ENCODE peak calls at places on chromosomes 7 and 10, in ten cellular contexts. One of them, this sample, is unnamed.

GRCh38 chr10:47406870-47407648 is 23.0 kb upstream of the ZNF488 start:
- DNase-seq in stimulated activated effector memory CD8-positive, alpha-beta T cell treated with anti-CD3 and anti-CD28 coated beads, Interleukin-12 subunit alpha, Interleukin-12 subunit beta, amount 100 ng/mL, for 72 hours: no peak
- DNase-seq in NCI-H510A treated with DMSO at 0.1 percent for 48 hours: peak
- DNase-seq in tibial nerve: no peak
- DNase-seq in psoas muscle: no peak
- DNase-seq in HEK293T: no peak
- DNase-seq in CD8-positive, alpha-beta memory T cell: no peak
- DNase-seq in stimulated activated CD8-positive, alpha-beta memory T cell treated with anti-CD3 and anti-CD28 coated beads, Interleukin-4, amount 100 ng/mL, for 48 hours: no peak
- DNase-seq in NCI-H2081 treated with DMSO at 0.1 percent for 48 hours: no peak
- DNase-seq in ovary: no peak
- DNase-seq in this sample: peak

GRCh38 chr10:89100680-89101079 is 106.4 kb downstream of the CH25H start:
- DNase-seq in stimulated activated effector memory CD8-positive, alpha-beta T cell treated with anti-CD3 and anti-CD28 coated beads, Interleukin-12 subunit alpha, Interleukin-12 subunit beta, amount 100 ng/mL, for 72 hours: no peak
- DNase-seq in NCI-H510A treated with DMSO at 0.1 percent for 48 hours: no peak
- DNase-seq in tibial nerve: no peak
- DNase-seq in psoas muscle: no peak
- DNase-seq in HEK293T: no peak
- DNase-seq in CD8-positive, alpha-beta memory T cell: no peak
- DNase-seq in stimulated activated CD8-positive, alpha-beta memory T cell treated with anti-CD3 and anti-CD28 coated beads, Interleukin-4, amount 100 ng/mL, for 48 hours: no peak
- DNase-seq in NCI-H2081 treated with DMSO at 0.1 percent for 48 hours: no peak
- DNase-seq in ovary: no peak
- DNase-seq in this sample: peak

GRCh38 chr7:50953820-50954219 is 171.1 kb upstream of the GRB10 start:
- DNase-seq in stimulated activated effector memory CD8-positive, alpha-beta T cell treated with anti-CD3 and anti-CD28 coated beads, Interleukin-12 subunit alpha, Interleukin-12 subunit beta, amount 100 ng/mL, for 72 hours: no peak
- DNase-seq in NCI-H510A treated with DMSO at 0.1 percent for 48 hours: no peak
- DNase-seq in tibial nerve: no peak
- DNase-seq in psoas muscle: no peak
- DNase-seq in HEK293T: no peak
- DNase-seq in CD8-positive, alpha-beta memory T cell: no peak
- DNase-seq in stimulated activated CD8-positive, alpha-beta memory T cell treated with anti-CD3 and anti-CD28 coated beads, Interleukin-4, amount 100 ng/mL, for 48 hours: no peak
- DNase-seq in NCI-H2081 treated with DMSO at 0.1 percent for 48 hours: no peak
- DNase-seq in ovary: no peak
- DNase-seq in this sample: peak

GRCh38 chr10:73060738-73061635 is 35.7 kb downstream of the P4HA1 start:
- DNase-seq in stimulated activated effector memory CD8-positive, alpha-beta T cell treated with anti-CD3 and anti-CD28 coated beads, Interleukin-12 subunit alpha, Interleukin-12 subunit beta, amount 100 ng/mL, for 72 hours: no peak
- DNase-seq in NCI-H510A treated with DMSO at 0.1 percent for 48 hours: peak
- DNase-seq in tibial nerve: no peak
- DNase-seq in psoas muscle: no peak
- DNase-seq in HEK293T: peak
- DNase-seq in CD8-positive, alpha-beta memory T cell: no peak
- DNase-seq in stimulated activated CD8-positive, alpha-beta memory T cell treated with anti-CD3 and anti-CD28 coated beads, Interleukin-4, amount 100 ng/mL, for 48 hours: no peak
- DNase-seq in NCI-H2081 treated with DMSO at 0.1 percent for 48 hours: no peak
- DNase-seq in ovary: no peak
- DNase-seq in this sample: peak

GRCh38 chr7:4751398-4751947 is 23.9 kb upstream of the AP5Z1 start:
- DNase-seq in stimulated activated effector memory CD8-positive, alpha-beta T cell treated with anti-CD3 and anti-CD28 coated beads, Interleukin-12 subunit alpha, Interleukin-12 subunit beta, amount 100 ng/mL, for 72 hours: no peak
- DNase-seq in NCI-H510A treated with DMSO at 0.1 percent for 48 hours: no peak
- DNase-seq in tibial nerve: no peak
- DNase-seq in psoas muscle: no peak
- DNase-seq in HEK293T: no peak
- DNase-seq in CD8-positive, alpha-beta memory T cell: no peak
- DNase-seq in stimulated activated CD8-positive, alpha-beta memory T cell treated with anti-CD3 and anti-CD28 coated beads, Interleukin-4, amount 100 ng/mL, for 48 hours: no peak
- DNase-seq in NCI-H2081 treated with DMSO at 0.1 percent for 48 hours: no peak
- DNase-seq in ovary: no peak
- DNase-seq in this sample: no peak

GRCh38 chr7:932651-932975 is 21.9 kb downstream of the ADAP1 start:
- DNase-seq in stimulated activated effector memory CD8-positive, alpha-beta T cell treated with anti-CD3 and anti-CD28 coated beads, Interleukin-12 subunit alpha, Interleukin-12 subunit beta, amount 100 ng/mL, for 72 hours: no peak
- DNase-seq in NCI-H510A treated with DMSO at 0.1 percent for 48 hours: no peak
- DNase-seq in tibial nerve: no peak
- DNase-seq in psoas muscle: no peak
- DNase-seq in HEK293T: no peak
- DNase-seq in CD8-positive, alpha-beta memory T cell: peak
- DNase-seq in stimulated activated CD8-positive, alpha-beta memory T cell treated with anti-CD3 and anti-CD28 coated beads, Interleukin-4, amount 100 ng/mL, for 48 hours: no peak
- DNase-seq in NCI-H2081 treated with DMSO at 0.1 percent for 48 hours: no peak
- DNase-seq in ovary: no peak
- DNase-seq in this sample: no peak

GRCh38 chr7:94452257-94452656 is 57.4 kb upstream of the CASD1 start:
- DNase-seq in stimulated activated effector memory CD8-positive, alpha-beta T cell treated with anti-CD3 and anti-CD28 coated beads, Interleukin-12 subunit alpha, Interleukin-12 subunit beta, amount 100 ng/mL, for 72 hours: no peak
- DNase-seq in NCI-H510A treated with DMSO at 0.1 percent for 48 hours: peak
- DNase-seq in tibial nerve: no peak
- DNase-seq in psoas muscle: no peak
- DNase-seq in HEK293T: no peak
- DNase-seq in CD8-positive, alpha-beta memory T cell: no peak
- DNase-seq in stimulated activated CD8-positive, alpha-beta memory T cell treated with anti-CD3 and anti-CD28 coated beads, Interleukin-4, amount 100 ng/mL, for 48 hours: no peak
- DNase-seq in NCI-H2081 treated with DMSO at 0.1 percent for 48 hours: peak
- DNase-seq in ovary: no peak
- DNase-seq in this sample: no peak

GRCh38 chr7:54880326-54880989 is 121.4 kb upstream of the SEC61G start:
- DNase-seq in stimulated activated effector memory CD8-positive, alpha-beta T cell treated with anti-CD3 and anti-CD28 coated beads, Interleukin-12 subunit alpha, Interleukin-12 subunit beta, amount 100 ng/mL, for 72 hours: no peak
- DNase-seq in NCI-H510A treated with DMSO at 0.1 percent for 48 hours: no peak
- DNase-seq in tibial nerve: no peak
- DNase-seq in psoas muscle: no peak
- DNase-seq in HEK293T: no peak
- DNase-seq in CD8-positive, alpha-beta memory T cell: no peak
- DNase-seq in stimulated activated CD8-positive, alpha-beta memory T cell treated with anti-CD3 and anti-CD28 coated beads, Interleukin-4, amount 100 ng/mL, for 48 hours: no peak
- DNase-seq in NCI-H2081 treated with DMSO at 0.1 percent for 48 hours: no peak
- DNase-seq in ovary: no peak
- DNase-seq in this sample: no peak

GRCh38 chr10:3969876-3970666 is 185.1 kb upstream of the KLF6 start:
- DNase-seq in stimulated activated effector memory CD8-positive, alpha-beta T cell treated with anti-CD3 and anti-CD28 coated beads, Interleukin-12 subunit alpha, Interleukin-12 subunit beta, amount 100 ng/mL, for 72 hours: no peak
- DNase-seq in NCI-H510A treated with DMSO at 0.1 percent for 48 hours: no peak
- DNase-seq in tibial nerve: no peak
- DNase-seq in psoas muscle: no peak
- DNase-seq in HEK293T: no peak
- DNase-seq in CD8-positive, alpha-beta memory T cell: no peak
- DNase-seq in stimulated activated CD8-positive, alpha-beta memory T cell treated with anti-CD3 and anti-CD28 coated beads, Interleukin-4, amount 100 ng/mL, for 48 hours: no peak
- DNase-seq in NCI-H2081 treated with DMSO at 0.1 percent for 48 hours: no peak
- DNase-seq in ovary: no peak
- DNase-seq in this sample: no peak

GRCh38 chr7:143279186-143280098 is 5.3 kb upstream of the TMEM139 start:
- DNase-seq in stimulated activated effector memory CD8-positive, alpha-beta T cell treated with anti-CD3 and anti-CD28 coated beads, Interleukin-12 subunit alpha, Interleukin-12 subunit beta, amount 100 ng/mL, for 72 hours: no peak
- DNase-seq in NCI-H510A treated with DMSO at 0.1 percent for 48 hours: no peak
- DNase-seq in tibial nerve: peak
- DNase-seq in psoas muscle: no peak
- DNase-seq in HEK293T: no peak
- DNase-seq in CD8-positive, alpha-beta memory T cell: no peak
- DNase-seq in stimulated activated CD8-positive, alpha-beta memory T cell treated with anti-CD3 and anti-CD28 coated beads, Interleukin-4, amount 100 ng/mL, for 48 hours: no peak
- DNase-seq in NCI-H2081 treated with DMSO at 0.1 percent for 48 hours: no peak
- DNase-seq in ovary: no peak
- DNase-seq in this sample: peak

GRCh38 chr10:49534670-49535381 is 4.1 kb downstream of the ERCC6 start:
- DNase-seq in stimulated activated effector memory CD8-positive, alpha-beta T cell treated with anti-CD3 and anti-CD28 coated beads, Interleukin-12 subunit alpha, Interleukin-12 subunit beta, amount 100 ng/mL, for 72 hours: no peak
- DNase-seq in NCI-H510A treated with DMSO at 0.1 percent for 48 hours: no peak
- DNase-seq in tibial nerve: no peak
- DNase-seq in psoas muscle: no peak
- DNase-seq in HEK293T: no peak
- DNase-seq in CD8-positive, alpha-beta memory T cell: no peak
- DNase-seq in stimulated activated CD8-positive, alpha-beta memory T cell treated with anti-CD3 and anti-CD28 coated beads, Interleukin-4, amount 100 ng/mL, for 48 hours: no peak
- DNase-seq in NCI-H2081 treated with DMSO at 0.1 percent for 48 hours: no peak
- DNase-seq in ovary: no peak
- DNase-seq in this sample: peak

GRCh38 chr7:1542841-1543747 is 12.6 kb downstream of the MAFK start:
- DNase-seq in stimulated activated effector memory CD8-positive, alpha-beta T cell treated with anti-CD3 and anti-CD28 coated beads, Interleukin-12 subunit alpha, Interleukin-12 subunit beta, amount 100 ng/mL, for 72 hours: no peak
- DNase-seq in NCI-H510A treated with DMSO at 0.1 percent for 48 hours: no peak
- DNase-seq in tibial nerve: no peak
- DNase-seq in psoas muscle: no peak
- DNase-seq in HEK293T: no peak
- DNase-seq in CD8-positive, alpha-beta memory T cell: no peak
- DNase-seq in stimulated activated CD8-positive, alpha-beta memory T cell treated with anti-CD3 and anti-CD28 coated beads, Interleukin-4, amount 100 ng/mL, for 48 hours: no peak
- DNase-seq in NCI-H2081 treated with DMSO at 0.1 percent for 48 hours: no peak
- DNase-seq in ovary: no peak
- DNase-seq in this sample: no peak

GRCh38 chr10:79146611-79147130 is 77.9 kb downstream of the ZMIZ1 start:
- DNase-seq in stimulated activated effector memory CD8-positive, alpha-beta T cell treated with anti-CD3 and anti-CD28 coated beads, Interleukin-12 subunit alpha, Interleukin-12 subunit beta, amount 100 ng/mL, for 72 hours: no peak
- DNase-seq in NCI-H510A treated with DMSO at 0.1 percent for 48 hours: peak
- DNase-seq in tibial nerve: peak
- DNase-seq in psoas muscle: peak
- DNase-seq in HEK293T: no peak
- DNase-seq in CD8-positive, alpha-beta memory T cell: no peak
- DNase-seq in stimulated activated CD8-positive, alpha-beta memory T cell treated with anti-CD3 and anti-CD28 coated beads, Interleukin-4, amount 100 ng/mL, for 48 hours: no peak
- DNase-seq in NCI-H2081 treated with DMSO at 0.1 percent for 48 hours: no peak
- DNase-seq in ovary: peak
- DNase-seq in this sample: no peak

GRCh38 chr7:69403169-69403568 is 195.1 kb upstream of the AUTS2 start:
- DNase-seq in stimulated activated effector memory CD8-positive, alpha-beta T cell treated with anti-CD3 and anti-CD28 coated beads, Interleukin-12 subunit alpha, Interleukin-12 subunit beta, amount 100 ng/mL, for 72 hours: no peak
- DNase-seq in NCI-H510A treated with DMSO at 0.1 percent for 48 hours: no peak
- DNase-seq in tibial nerve: no peak
- DNase-seq in psoas muscle: no peak
- DNase-seq in HEK293T: peak
- DNase-seq in CD8-positive, alpha-beta memory T cell: no peak
- DNase-seq in stimulated activated CD8-positive, alpha-beta memory T cell treated with anti-CD3 and anti-CD28 coated beads, Interleukin-4, amount 100 ng/mL, for 48 hours: no peak
- DNase-seq in NCI-H2081 treated with DMSO at 0.1 percent for 48 hours: no peak
- DNase-seq in ovary: no peak
- DNase-seq in this sample: peak

GRCh38 chr10:986881-987634 is 1.2 kb upstream of the GTPBP4 start:
- DNase-seq in stimulated activated effector memory CD8-positive, alpha-beta T cell treated with anti-CD3 and anti-CD28 coated beads, Interleukin-12 subunit alpha, Interleukin-12 subunit beta, amount 100 ng/mL, for 72 hours: no peak
- DNase-seq in NCI-H510A treated with DMSO at 0.1 percent for 48 hours: no peak
- DNase-seq in tibial nerve: no peak
- DNase-seq in psoas muscle: no peak
- DNase-seq in HEK293T: no peak
- DNase-seq in CD8-positive, alpha-beta memory T cell: no peak
- DNase-seq in stimulated activated CD8-positive, alpha-beta memory T cell treated with anti-CD3 and anti-CD28 coated beads, Interleukin-4, amount 100 ng/mL, for 48 hours: no peak
- DNase-seq in NCI-H2081 treated with DMSO at 0.1 percent for 48 hours: no peak
- DNase-seq in ovary: no peak
- DNase-seq in this sample: peak

GRCh38 chr10:43109671-43110249 is 28.5 kb upstream of the CSGALNACT2 start:
- DNase-seq in stimulated activated effector memory CD8-positive, alpha-beta T cell treated with anti-CD3 and anti-CD28 coated beads, Interleukin-12 subunit alpha, Interleukin-12 subunit beta, amount 100 ng/mL, for 72 hours: no peak
- DNase-seq in NCI-H510A treated with DMSO at 0.1 percent for 48 hours: no peak
- DNase-seq in tibial nerve: no peak
- DNase-seq in psoas muscle: peak
- DNase-seq in HEK293T: no peak
- DNase-seq in CD8-positive, alpha-beta memory T cell: no peak
- DNase-seq in stimulated activated CD8-positive, alpha-beta memory T cell treated with anti-CD3 and anti-CD28 coated beads, Interleukin-4, amount 100 ng/mL, for 48 hours: no peak
- DNase-seq in NCI-H2081 treated with DMSO at 0.1 percent for 48 hours: no peak
- DNase-seq in ovary: no peak
- DNase-seq in this sample: no peak

GRCh38 chr7:70856889-70857511 is 274.9 kb upstream of the GALNT17 start:
- DNase-seq in stimulated activated effector memory CD8-positive, alpha-beta T cell treated with anti-CD3 and anti-CD28 coated beads, Interleukin-12 subunit alpha, Interleukin-12 subunit beta, amount 100 ng/mL, for 72 hours: peak
- DNase-seq in NCI-H510A treated with DMSO at 0.1 percent for 48 hours: peak
- DNase-seq in tibial nerve: peak
- DNase-seq in psoas muscle: peak
- DNase-seq in HEK293T: peak
- DNase-seq in CD8-positive, alpha-beta memory T cell: peak
- DNase-seq in stimulated activated CD8-positive, alpha-beta memory T cell treated with anti-CD3 and anti-CD28 coated beads, Interleukin-4, amount 100 ng/mL, for 48 hours: peak
- DNase-seq in NCI-H2081 treated with DMSO at 0.1 percent for 48 hours: no peak
- DNase-seq in ovary: peak
- DNase-seq in this sample: peak

GRCh38 chr10:20020677-20021076 is 204.4 kb downstream of the PLXDC2 start:
- DNase-seq in stimulated activated effector memory CD8-positive, alpha-beta T cell treated with anti-CD3 and anti-CD28 coated beads, Interleukin-12 subunit alpha, Interleukin-12 subunit beta, amount 100 ng/mL, for 72 hours: no peak
- DNase-seq in NCI-H510A treated with DMSO at 0.1 percent for 48 hours: no peak
- DNase-seq in tibial nerve: no peak
- DNase-seq in psoas muscle: no peak
- DNase-seq in HEK293T: no peak
- DNase-seq in CD8-positive, alpha-beta memory T cell: no peak
- DNase-seq in stimulated activated CD8-positive, alpha-beta memory T cell treated with anti-CD3 and anti-CD28 coated beads, Interleukin-4, amount 100 ng/mL, for 48 hours: no peak
- DNase-seq in NCI-H2081 treated with DMSO at 0.1 percent for 48 hours: no peak
- DNase-seq in ovary: no peak
- DNase-seq in this sample: no peak

GRCh38 chr10:122850705-122851640 is 5.3 kb upstream of the CUZD1 start:
- DNase-seq in stimulated activated effector memory CD8-positive, alpha-beta T cell treated with anti-CD3 and anti-CD28 coated beads, Interleukin-12 subunit alpha, Interleukin-12 subunit beta, amount 100 ng/mL, for 72 hours: no peak
- DNase-seq in NCI-H510A treated with DMSO at 0.1 percent for 48 hours: no peak
- DNase-seq in tibial nerve: no peak
- DNase-seq in psoas muscle: no peak
- DNase-seq in HEK293T: no peak
- DNase-seq in CD8-positive, alpha-beta memory T cell: no peak
- DNase-seq in stimulated activated CD8-positive, alpha-beta memory T cell treated with anti-CD3 and anti-CD28 coated beads, Interleukin-4, amount 100 ng/mL, for 48 hours: no peak
- DNase-seq in NCI-H2081 treated with DMSO at 0.1 percent for 48 hours: no peak
- DNase-seq in ovary: no peak
- DNase-seq in this sample: peak

GRCh38 chr7:43954524-43955228 is 28.4 kb downstream of the UBE2D4 start:
- DNase-seq in stimulated activated effector memory CD8-positive, alpha-beta T cell treated with anti-CD3 and anti-CD28 coated beads, Interleukin-12 subunit alpha, Interleukin-12 subunit beta, amount 100 ng/mL, for 72 hours: no peak
- DNase-seq in NCI-H510A treated with DMSO at 0.1 percent for 48 hours: peak
- DNase-seq in tibial nerve: peak
- DNase-seq in psoas muscle: no peak
- DNase-seq in HEK293T: peak
- DNase-seq in CD8-positive, alpha-beta memory T cell: no peak
- DNase-seq in stimulated activated CD8-positive, alpha-beta memory T cell treated with anti-CD3 and anti-CD28 coated beads, Interleukin-4, amount 100 ng/mL, for 48 hours: peak
- DNase-seq in NCI-H2081 treated with DMSO at 0.1 percent for 48 hours: no peak
- DNase-seq in ovary: no peak
- DNase-seq in this sample: peak

GRCh38 chr7:44378744-44379143 is 53.4 kb upstream of the CAMK2B start:
- DNase-seq in stimulated activated effector memory CD8-positive, alpha-beta T cell treated with anti-CD3 and anti-CD28 coated beads, Interleukin-12 subunit alpha, Interleukin-12 subunit beta, amount 100 ng/mL, for 72 hours: no peak
- DNase-seq in NCI-H510A treated with DMSO at 0.1 percent for 48 hours: no peak
- DNase-seq in tibial nerve: no peak
- DNase-seq in psoas muscle: no peak
- DNase-seq in HEK293T: no peak
- DNase-seq in CD8-positive, alpha-beta memory T cell: no peak
- DNase-seq in stimulated activated CD8-positive, alpha-beta memory T cell treated with anti-CD3 and anti-CD28 coated beads, Interleukin-4, amount 100 ng/mL, for 48 hours: no peak
- DNase-seq in NCI-H2081 treated with DMSO at 0.1 percent for 48 hours: no peak
- DNase-seq in ovary: no peak
- DNase-seq in this sample: peak

GRCh38 chr10:12566161-12567115 is 217.1 kb downstream of the CAMK1D start:
- DNase-seq in stimulated activated effector memory CD8-positive, alpha-beta T cell treated with anti-CD3 and anti-CD28 coated beads, Interleukin-12 subunit alpha, Interleukin-12 subunit beta, amount 100 ng/mL, for 72 hours: no peak
- DNase-seq in NCI-H510A treated with DMSO at 0.1 percent for 48 hours: no peak
- DNase-seq in tibial nerve: peak
- DNase-seq in psoas muscle: peak
- DNase-seq in HEK293T: no peak
- DNase-seq in CD8-positive, alpha-beta memory T cell: no peak
- DNase-seq in stimulated activated CD8-positive, alpha-beta memory T cell treated with anti-CD3 and anti-CD28 coated beads, Interleukin-4, amount 100 ng/mL, for 48 hours: no peak
- DNase-seq in NCI-H2081 treated with DMSO at 0.1 percent for 48 hours: no peak
- DNase-seq in ovary: no peak
- DNase-seq in this sample: no peak

GRCh38 chr10:4283841-4284610 is 499.0 kb upstream of the KLF6 start:
- DNase-seq in stimulated activated effector memory CD8-positive, alpha-beta T cell treated with anti-CD3 and anti-CD28 coated beads, Interleukin-12 subunit alpha, Interleukin-12 subunit beta, amount 100 ng/mL, for 72 hours: no peak
- DNase-seq in NCI-H510A treated with DMSO at 0.1 percent for 48 hours: no peak
- DNase-seq in tibial nerve: peak
- DNase-seq in psoas muscle: peak
- DNase-seq in HEK293T: no peak
- DNase-seq in CD8-positive, alpha-beta memory T cell: no peak
- DNase-seq in stimulated activated CD8-positive, alpha-beta memory T cell treated with anti-CD3 and anti-CD28 coated beads, Interleukin-4, amount 100 ng/mL, for 48 hours: no peak
- DNase-seq in NCI-H2081 treated with DMSO at 0.1 percent for 48 hours: no peak
- DNase-seq in ovary: peak
- DNase-seq in this sample: peak

GRCh38 chr10:47127188-47127587 is 172.8 kb upstream of the GDF10 start:
- DNase-seq in stimulated activated effector memory CD8-positive, alpha-beta T cell treated with anti-CD3 and anti-CD28 coated beads, Interleukin-12 subunit alpha, Interleukin-12 subunit beta, amount 100 ng/mL, for 72 hours: no peak
- DNase-seq in NCI-H510A treated with DMSO at 0.1 percent for 48 hours: no peak
- DNase-seq in tibial nerve: no peak
- DNase-seq in psoas muscle: no peak
- DNase-seq in HEK293T: no peak
- DNase-seq in CD8-positive, alpha-beta memory T cell: no peak
- DNase-seq in stimulated activated CD8-positive, alpha-beta memory T cell treated with anti-CD3 and anti-CD28 coated beads, Interleukin-4, amount 100 ng/mL, for 48 hours: no peak
- DNase-seq in NCI-H2081 treated with DMSO at 0.1 percent for 48 hours: no peak
- DNase-seq in ovary: no peak
- DNase-seq in this sample: no peak

GRCh38 chr7:129032017-129032416 is 22.9 kb downstream of the TNPO3 start:
- DNase-seq in stimulated activated effector memory CD8-positive, alpha-beta T cell treated with anti-CD3 and anti-CD28 coated beads, Interleukin-12 subunit alpha, Interleukin-12 subunit beta, amount 100 ng/mL, for 72 hours: no peak
- DNase-seq in NCI-H510A treated with DMSO at 0.1 percent for 48 hours: no peak
- DNase-seq in tibial nerve: no peak
- DNase-seq in psoas muscle: no peak
- DNase-seq in HEK293T: no peak
- DNase-seq in CD8-positive, alpha-beta memory T cell: no peak
- DNase-seq in stimulated activated CD8-positive, alpha-beta memory T cell treated with anti-CD3 and anti-CD28 coated beads, Interleukin-4, amount 100 ng/mL, for 48 hours: no peak
- DNase-seq in NCI-H2081 treated with DMSO at 0.1 percent for 48 hours: no peak
- DNase-seq in ovary: no peak
- DNase-seq in this sample: no peak

GRCh38 chr10:24951201-24952145 is 933 bp downstream of the PRTFDC1 start:
- DNase-seq in stimulated activated effector memory CD8-positive, alpha-beta T cell treated with anti-CD3 and anti-CD28 coated beads, Interleukin-12 subunit alpha, Interleukin-12 subunit beta, amount 100 ng/mL, for 72 hours: peak
- DNase-seq in NCI-H510A treated with DMSO at 0.1 percent for 48 hours: peak
- DNase-seq in tibial nerve: no peak
- DNase-seq in psoas muscle: no peak
- DNase-seq in HEK293T: peak
- DNase-seq in CD8-positive, alpha-beta memory T cell: no peak
- DNase-seq in stimulated activated CD8-positive, alpha-beta memory T cell treated with anti-CD3 and anti-CD28 coated beads, Interleukin-4, amount 100 ng/mL, for 48 hours: peak
- DNase-seq in NCI-H2081 treated with DMSO at 0.1 percent for 48 hours: no peak
- DNase-seq in ovary: peak
- DNase-seq in this sample: peak

GRCh38 chr7:158289761-158290523 is 297.7 kb downstream of the PTPRN2 start:
- DNase-seq in stimulated activated effector memory CD8-positive, alpha-beta T cell treated with anti-CD3 and anti-CD28 coated beads, Interleukin-12 subunit alpha, Interleukin-12 subunit beta, amount 100 ng/mL, for 72 hours: no peak
- DNase-seq in NCI-H510A treated with DMSO at 0.1 percent for 48 hours: no peak
- DNase-seq in tibial nerve: no peak
- DNase-seq in psoas muscle: no peak
- DNase-seq in HEK293T: no peak
- DNase-seq in CD8-positive, alpha-beta memory T cell: no peak
- DNase-seq in stimulated activated CD8-positive, alpha-beta memory T cell treated with anti-CD3 and anti-CD28 coated beads, Interleukin-4, amount 100 ng/mL, for 48 hours: no peak
- DNase-seq in NCI-H2081 treated with DMSO at 0.1 percent for 48 hours: no peak
- DNase-seq in ovary: no peak
- DNase-seq in this sample: no peak

GRCh38 chr7:95772298-95772770 is at the start of gene DYNC1I1:
- DNase-seq in stimulated activated effector memory CD8-positive, alpha-beta T cell treated with anti-CD3 and anti-CD28 coated beads, Interleukin-12 subunit alpha, Interleukin-12 subunit beta, amount 100 ng/mL, for 72 hours: no peak
- DNase-seq in NCI-H510A treated with DMSO at 0.1 percent for 48 hours: peak
- DNase-seq in tibial nerve: peak
- DNase-seq in psoas muscle: peak
- DNase-seq in HEK293T: peak
- DNase-seq in CD8-positive, alpha-beta memory T cell: no peak
- DNase-seq in stimulated activated CD8-positive, alpha-beta memory T cell treated with anti-CD3 and anti-CD28 coated beads, Interleukin-4, amount 100 ng/mL, for 48 hours: peak
- DNase-seq in NCI-H2081 treated with DMSO at 0.1 percent for 48 hours: no peak
- DNase-seq in ovary: peak
- DNase-seq in this sample: peak

This sample was measured in M059J.